ENCODE peak calls at places on chromosomes 7 and 10, in seven cellular contexts. K is T1000; O is Ammon's horn; F is NCI-H1436; U is activated CD4-positive, alpha-beta T cell treated with anti-CD3 and anti-CD28 coated beads, Interleukin-2, amount 50 U/mL, for 1 hour; B is MCF 10A; Q is T-helper 2 cell. M is an unnamed sample.

GRCh38 chr7:131147604-131148003 is 180.1 kb upstream of the MKLN1 start:
- DNase-seq in Q (no peak), O (peak), U (no peak), K (no peak), B (no peak), F (no peak), M (no peak)

GRCh38 chr10:113329121-113329596 is 223.7 kb upstream of the HABP2 start:
- DNase-seq in U (no peak), Q (no peak), F (no peak), O (peak), K (peak), B (peak), M (peak)

GRCh38 chr7:80288175-80289122 is 153.8 kb downstream of the GNAI1 start:
- DNase-seq in O (peak), F (no peak), B (peak), Q (no peak), K (peak), U (no peak), M (peak)

GRCh38 chr7:30923009-30923773 is 11.5 kb downstream of the AQP1 start:
- DNase-seq in F (no peak), Q (no peak), O (no peak), B (no peak), K (no peak), U (no peak), M (no peak)

GRCh38 chr7:148535227-148535626 is 55.3 kb upstream of the C7orf33 start:
- DNase-seq in F (no peak), Q (peak), B (peak), K (no peak), O (peak), U (no peak), M (no peak)

GRCh38 chr7:14483663-14484062 is 418.9 kb downstream of the DGKB start:
- DNase-seq in Q (no peak), K (no peak), F (no peak), U (no peak), O (no peak), B (no peak), M (no peak)

GRCh38 chr7:82362129-82362528 is 81.4 kb downstream of the CACNA2D1 start:
- DNase-seq in O (no peak), Q (no peak), B (no peak), U (no peak), K (no peak), F (no peak), M (peak)

GRCh38 chr10:124281666-124282065 is 137.1 kb downstream of the OAT start:
- DNase-seq in K (no peak), U (no peak), Q (no peak), B (no peak), O (no peak), F (no peak), M (no peak)

GRCh38 chr10:14623931-14624330 is 150.8 kb downstream of the FAM107B start:
- DNase-seq in K (no peak), F (peak), Q (no peak), O (no peak), U (no peak), B (no peak), M (no peak)

GRCh38 chr7:18425227-18425626 is 70.3 kb upstream of the HDAC9 start:
- DNase-seq in U (no peak), B (no peak), K (no peak), O (peak), Q (no peak), F (no peak), M (no peak)

GRCh38 chr7:84700563-84701370 is 486.1 kb downstream of the SEMA3D start:
- DNase-seq in F (no peak), O (no peak), B (peak), Q (no peak), U (no peak), K (no peak), M (no peak)

GRCh38 chr7:156156734-156157408 is 344.6 kb upstream of the SHH start:
- DNase-seq in U (no peak), B (peak), O (peak), K (no peak), F (no peak), Q (no peak), M (peak)

GRCh38 chr10:126732308-126732707 is 61.8 kb upstream of the C10orf90 start:
- DNase-seq in U (no peak), O (no peak), B (no peak), Q (no peak), F (no peak), K (no peak), M (no peak)